ENCODE peak calls at places on chromosomes 7 and 10, in five cellular contexts. W is pancreas, Y is body of pancreas, B is Peyer's patch, M is cardiac muscle cell. P is an unnamed sample. For H3K9me3, the result is how much of the 10 kb centered on the place peaks cover.

GRCh38 chr7:118590107-118590506 is 365.6 kb downstream of the ANKRD7 start:
- DNase-seq in B (no peak), Y (no peak), W (no peak), M (peak), P (no peak)

GRCh38 chr7:37942934-37943610 is 22.6 kb downstream of the EPDR1 start:
- DNase-seq in W (peak), M (peak), Y (peak), B (no peak), P (peak)

GRCh38 chr7:20958474-20958873 is 171.8 kb upstream of the SP8 start:
- DNase-seq in B (no peak), W (no peak), M (no peak), Y (no peak), P (no peak)

GRCh38 chr7:140696024-140696678 is 357 bp upstream of the NDUFB2 start:
- DNase-seq in W (no peak), Y (peak), B (peak), M (peak), P (peak)

GRCh38 chr7:45151131-45151684 is 6.4 kb upstream of the RAMP3 start:
- DNase-seq in M (no peak), W (peak), B (no peak), Y (no peak), P (no peak)

GRCh38 chr10:72736176-72736795 is 44.3 kb downstream of the MCU start:
- DNase-seq in Y (no peak), W (no peak), M (no peak), B (no peak), P (no peak)

GRCh38 chr10:62063795-62064472 is 162.4 kb downstream of the ARID5B start:
- DNase-seq in M (no peak), W (no peak), Y (no peak), B (no peak), P (no peak)

GRCh38 chr10:28722065-28722803 is 44.9 kb downstream of the BAMBI start:
- DNase-seq in W (peak), Y (peak), M (peak), B (no peak), P (no peak)

GRCh38 chr10:48215983-48216505 is 58.5 kb downstream of the FRMPD2 start:
- DNase-seq in M (no peak), W (no peak), B (no peak), Y (no peak), P (no peak)

GRCh38 chr7:122303971-122304603 is 463 bp downstream of the FEZF1 start:
- DNase-seq in B (no peak), M (peak), Y (no peak), W (peak), P (no peak)

GRCh38 chr10:21174670-21175495 is 277.8 kb upstream of the NEBL start:
- DNase-seq in Y (no peak), W (no peak), B (no peak), M (no peak), P (no peak)

GRCh38 chr10:114483575-114483974 is 79.3 kb upstream of the AFAP1L2 start:
- DNase-seq in Y (no peak), W (no peak), B (no peak), M (no peak), P (no peak)

GRCh38 chr7:141697211-141697871 is 4.6 kb downstream of the DENND11 start:
- DNase-seq in Y (no peak), M (no peak), B (no peak), W (no peak), P (no peak)

GRCh38 chr10:97332586-97333350 is 1.8 kb downstream of the FRAT2 start:
- DNase-seq in M (peak), B (no peak), W (peak), Y (peak), P (no peak)

GRCh38 chr10:91622601-91623000 is 10.3 kb downstream of the PPP1R3C start:
- DNase-seq in M (no peak), W (no peak), B (no peak), Y (no peak), P (no peak)

GRCh38 chr10:57314046-57314445 is 953.0 kb upstream of the ZWINT start:
- DNase-seq in B (no peak), M (no peak), Y (no peak), W (no peak), P (no peak)

GRCh38 chr7:30464231-30464660 is 14.3 kb downstream of the NOD1 start:
- DNase-seq in B (no peak), M (no peak), Y (no peak), W (no peak), P (no peak)

GRCh38 chr7:134629445-134629844 is 17.2 kb upstream of the BPGM start:
- DNase-seq in Y (no peak), M (no peak), B (no peak), W (no peak), P (no peak)

GRCh38 chr10:111243126-111243525 is 166.3 kb downstream of the ADRA2A start:
- DNase-seq in B (no peak), Y (no peak), W (no peak), M (no peak), P (no peak)

GRCh38 chr10:17216901-17217395 is 11.1 kb upstream of the VIM start:
- DNase-seq in B (no peak), Y (no peak), M (no peak), W (no peak), P (no peak)

GRCh38 chr7:107236857-107237256 is 68.1 kb downstream of the HBP1 start:
- DNase-seq in M (no peak), Y (no peak), B (no peak), W (no peak), P (no peak)

GRCh38 chr7:73969991-73970390 is 58.0 kb upstream of the ELN start:
- DNase-seq in M (no peak), B (no peak), W (no peak), Y (no peak), P (no peak)

GRCh38 chr10:132526676-132527075 is 10.9 kb upstream of the INPP5A start:
- DNase-seq in Y (no peak), M (no peak), W (peak), B (no peak), P (no peak)

GRCh38 chr7:123615344-123615743 is 13.7 kb downstream of the ASB15 start:
- DNase-seq in W (no peak), B (no peak), Y (no peak), M (peak), P (no peak)

GRCh38 chr7:40437498-40437897 is 302.7 kb downstream of the SUGCT start:
- DNase-seq in M (no peak), B (no peak), Y (no peak), W (no peak), P (no peak)

GRCh38 chr10:101144053-101144452 is 13.0 kb downstream of the TLX1 start:
- DNase-seq in B (no peak), W (no peak), M (no peak), Y (no peak), P (no peak)

GRCh38 chr10:101142533-101143353 is 11.6 kb downstream of the TLX1 start:
- DNase-seq in M (no peak), W (no peak), B (no peak), Y (no peak), P (no peak)

GRCh38 chr10:101141622-101142532 is 10.8 kb downstream of the TLX1 start:
- DNase-seq in W (peak), M (peak), Y (peak), B (peak), P (peak)

GRCh38 chr10:101145145-101145544 is 14.0 kb downstream of the TLX1 start:
- DNase-seq in M (no peak), W (no peak), B (no peak), Y (no peak), P (no peak)

DNA sequence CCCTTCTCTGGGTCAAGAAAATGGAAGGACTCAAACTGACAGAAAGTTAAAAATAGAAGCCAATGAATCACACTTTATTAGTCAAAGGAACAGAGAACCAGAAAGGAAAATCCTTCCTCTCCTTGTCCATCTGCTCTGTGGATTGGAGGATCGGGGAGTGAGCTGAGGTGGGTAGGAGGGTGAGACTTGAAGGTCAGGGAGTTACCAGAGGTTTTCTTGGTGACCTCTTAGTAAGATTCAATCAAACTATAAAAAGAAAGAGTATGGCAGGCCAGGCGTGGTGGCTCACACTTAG is 12.2 kb downstream of the TLX1 start:
- DNase-seq in W (no peak), B (no peak), Y (no peak), M (no peak), P (no peak)
- H3K4me3 ChIP-seq in W (no peak), B (no peak), Y (no peak), M (no peak), P (no peak)

GRCh38 chr10:10780746-10781145 is 236.9 kb upstream of the CELF2 start:
- DNase-seq in W (no peak), B (no peak), M (no peak), Y (no peak), P (no peak)
- H3K9me3 ChIP-seq in W (under half), B (under half), M (under half), Y (under half), P (under half)

GRCh38 chr7:16071246-16071857 is 350.0 kb downstream of the CRPPA start:
- DNase-seq in Y (no peak), W (no peak), B (no peak), M (peak), P (no peak)

GRCh38 chr7:16066805-16067459 is 354.4 kb downstream of the CRPPA start:
- DNase-seq in Y (no peak), W (no peak), B (no peak), M (no peak), P (no peak)

GRCh38 chr7:16064316-16064715 is 357.0 kb downstream of the CRPPA start:
- DNase-seq in M (no peak), B (no peak), W (no peak), Y (no peak), P (no peak)

GRCh38 chr7:16070806-16071205 is 350.5 kb downstream of the CRPPA start:
- DNase-seq in W (no peak), M (no peak), Y (no peak), B (no peak), P (no peak)

DNA sequence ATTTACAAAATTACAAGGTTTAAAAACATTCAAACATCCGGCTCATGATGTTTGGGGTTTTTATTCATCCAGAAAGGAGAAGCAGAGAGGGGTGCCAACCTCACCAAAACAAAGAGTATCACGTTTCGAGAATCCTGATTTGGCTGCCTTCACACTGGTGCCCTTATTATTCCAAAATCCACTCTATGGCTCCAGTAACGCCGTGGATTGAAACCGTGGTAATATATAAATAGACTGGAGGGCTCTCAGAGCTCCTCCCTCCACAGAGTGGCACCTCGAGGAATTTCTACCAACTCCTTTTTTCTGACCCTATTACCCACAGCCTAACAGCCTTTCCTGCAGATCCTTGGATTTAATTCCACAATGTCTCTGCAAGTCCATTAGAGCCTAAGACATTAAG is 353.6 kb downstream of the CRPPA start:
- DNase-seq in M (no peak), Y (no peak), B (no peak), W (no peak), P (no peak)
- H3K4me3 ChIP-seq in M (no peak), Y (no peak), B (no peak), W (no peak), P (no peak)

GRCh38 chr10:129756912-129757861 is 206.9 kb downstream of the EBF3 start:
- DNase-seq in M (no peak), W (peak), B (peak), Y (peak), P (peak)

GRCh38 chr10:129759214-129760002 is 204.7 kb downstream of the EBF3 start:
- DNase-seq in Y (peak), M (no peak), B (no peak), W (peak), P (no peak)

GRCh38 chr10:129760003-129760315 is 204.1 kb downstream of the EBF3 start:
- DNase-seq in W (no peak), Y (peak), B (no peak), M (no peak), P (no peak)

GRCh38 chr10:129758591-129759021 is 205.5 kb downstream of the EBF3 start:
- DNase-seq in M (no peak), W (peak), B (no peak), Y (peak), P (no peak)

GRCh38 chr10:129758180-129758579 is 205.9 kb downstream of the EBF3 start:
- DNase-seq in Y (no peak), B (no peak), W (peak), M (no peak), P (no peak)
- H3K9me3 ChIP-seq in Y (under half), B (under half), W (under half), M (under half), P (under half)

GRCh38 chr7:7642081-7642480 is 1.5 kb downstream of the UMAD1 start:
- DNase-seq in M (no peak), W (no peak), B (no peak), Y (peak), P (no peak)
- H3K4me3 ChIP-seq in M (no peak), W (peak), B (peak), Y (no peak), P (no peak)

DNA sequence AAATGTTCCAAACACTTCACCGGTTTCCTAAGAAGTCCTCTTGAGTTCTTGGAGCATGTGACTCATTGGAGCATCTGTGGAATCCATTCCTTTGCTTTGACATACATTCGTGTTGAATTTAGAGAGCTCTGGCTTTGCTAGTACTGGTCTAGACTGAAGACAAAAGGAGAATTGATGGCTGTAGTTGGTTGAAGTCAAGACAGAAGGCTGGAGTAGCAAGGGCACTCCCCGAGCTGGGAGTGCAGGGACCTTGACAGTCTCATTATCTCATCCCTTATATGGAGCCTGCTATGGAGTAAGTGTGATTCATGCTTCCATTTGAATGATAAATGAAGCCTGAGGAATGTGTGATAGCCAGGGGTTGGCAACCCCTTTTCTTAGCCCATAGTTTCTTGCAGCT is 1249.1 kb downstream of the TYW1 start:
- DNase-seq in W (no peak), Y (no peak), B (no peak), M (peak), P (no peak)
- H3K9me3 ChIP-seq in W (under half), Y (under half), B (under half), M (under half), P (under half)

P was measured in lung.